ENCODE peak calls at places on chromosomes 3 and 15, in six cellular contexts. One of them, this sample, is unnamed.

GRCh38 chr15:48992545-48992944 is 28.8 kb upstream of the SHC4 start:
- DNase-seq in lung: no peak
- DNase-seq in cardiac muscle cell: no peak
- DNase-seq in fibroblast of lung: no peak
- DNase-seq in SJCRH30: no peak
- DNase-seq in left lung: no peak
- DNase-seq in this sample: no peak

GRCh38 chr3:2303567-2303966 is 204.9 kb downstream of the CNTN4 start:
- DNase-seq in lung: no peak
- DNase-seq in cardiac muscle cell: peak; percentile 85
- DNase-seq in fibroblast of lung: no peak
- DNase-seq in SJCRH30: peak; percentile 64
- DNase-seq in left lung: peak; percentile 30
- DNase-seq in this sample: peak; percentile 42

GRCh38 chr15:72838311-72838731 is 54.8 kb upstream of the ADPGK start:
- DNase-seq in lung: no peak
- DNase-seq in cardiac muscle cell: no peak
- DNase-seq in fibroblast of lung: peak; percentile 12
- DNase-seq in SJCRH30: no peak
- DNase-seq in left lung: no peak
- DNase-seq in this sample: no peak

GRCh38 chr15:94670436-94671034 is 439.2 kb downstream of the MCTP2 start:
- DNase-seq in lung: no peak
- DNase-seq in cardiac muscle cell: peak; percentile 58
- DNase-seq in fibroblast of lung: peak; percentile 32
- DNase-seq in SJCRH30: peak; percentile 82
- DNase-seq in left lung: no peak
- DNase-seq in this sample: no peak

GRCh38 chr3:106305882-106306445 is 437.2 kb upstream of the CBLB start:
- DNase-seq in lung: no peak
- DNase-seq in cardiac muscle cell: no peak
- DNase-seq in fibroblast of lung: peak; percentile 71
- DNase-seq in SJCRH30: no peak
- DNase-seq in left lung: no peak
- DNase-seq in this sample: no peak

GRCh38 chr3:34183581-34184313 is 385.3 kb downstream of the PDCD6IP start:
- DNase-seq in lung: no peak
- DNase-seq in cardiac muscle cell: no peak
- DNase-seq in fibroblast of lung: no peak
- DNase-seq in SJCRH30: no peak
- DNase-seq in left lung: no peak
- DNase-seq in this sample: no peak

GRCh38 chr15:79816565-79816964 is 80.2 kb downstream of the MTHFS start:
- DNase-seq in lung: no peak
- DNase-seq in cardiac muscle cell: no peak
- DNase-seq in fibroblast of lung: no peak
- DNase-seq in SJCRH30: no peak
- DNase-seq in left lung: no peak
- DNase-seq in this sample: no peak

GRCh38 chr3:166284994-166285393 is 447.8 kb upstream of the BCHE start:
- DNase-seq in lung: no peak
- DNase-seq in cardiac muscle cell: no peak
- DNase-seq in fibroblast of lung: peak; percentile 79
- DNase-seq in SJCRH30: no peak
- DNase-seq in left lung: no peak
- DNase-seq in this sample: peak; percentile 59

GRCh38 chr3:97952872-97953271 is 19.4 kb downstream of the RIOX2 start:
- DNase-seq in lung: no peak
- DNase-seq in cardiac muscle cell: no peak
- DNase-seq in fibroblast of lung: no peak
- DNase-seq in SJCRH30: no peak
- DNase-seq in left lung: no peak
- DNase-seq in this sample: no peak

GRCh38 chr15:88125578-88125977 is 131.0 kb downstream of the NTRK3 start:
- DNase-seq in lung: no peak
- DNase-seq in cardiac muscle cell: no peak
- DNase-seq in fibroblast of lung: no peak
- DNase-seq in SJCRH30: no peak
- DNase-seq in left lung: no peak
- DNase-seq in this sample: no peak

GRCh38 chr3:70882104-70882503 is 569.7 kb upstream of the MDFIC2 start:
- DNase-seq in lung: no peak
- DNase-seq in cardiac muscle cell: no peak
- DNase-seq in fibroblast of lung: peak; percentile 43
- DNase-seq in SJCRH30: no peak
- DNase-seq in left lung: no peak
- DNase-seq in this sample: no peak

GRCh38 chr3:188465311-188465710 is 311.4 kb downstream of the LPP start:
- DNase-seq in lung: no peak
- DNase-seq in cardiac muscle cell: no peak
- DNase-seq in fibroblast of lung: peak; percentile 69
- DNase-seq in SJCRH30: no peak
- DNase-seq in left lung: no peak
- DNase-seq in this sample: no peak

GRCh38 chr3:47294392-47294791 is 11.6 kb downstream of the KLHL18 start:
- DNase-seq in lung: no peak
- DNase-seq in cardiac muscle cell: no peak
- DNase-seq in fibroblast of lung: no peak
- DNase-seq in SJCRH30: no peak
- DNase-seq in left lung: no peak
- DNase-seq in this sample: no peak

GRCh38 chr3:47296562-47297302 is 14.0 kb downstream of the KLHL18 start:
- DNase-seq in lung: no peak
- DNase-seq in cardiac muscle cell: no peak
- DNase-seq in fibroblast of lung: no peak
- DNase-seq in SJCRH30: no peak
- DNase-seq in left lung: no peak
- DNase-seq in this sample: no peak

GRCh38 chr3:47293822-47294221 is 11.1 kb downstream of the KLHL18 start:
- DNase-seq in lung: no peak
- DNase-seq in cardiac muscle cell: no peak
- DNase-seq in fibroblast of lung: no peak
- DNase-seq in SJCRH30: no peak
- DNase-seq in left lung: no peak
- DNase-seq in this sample: no peak

GRCh38 chr3:47295976-47296375 is 13.2 kb downstream of the KLHL18 start:
- DNase-seq in lung: no peak
- DNase-seq in cardiac muscle cell: no peak
- DNase-seq in fibroblast of lung: no peak
- DNase-seq in SJCRH30: no peak
- DNase-seq in left lung: no peak
- DNase-seq in this sample: no peak

DNA sequence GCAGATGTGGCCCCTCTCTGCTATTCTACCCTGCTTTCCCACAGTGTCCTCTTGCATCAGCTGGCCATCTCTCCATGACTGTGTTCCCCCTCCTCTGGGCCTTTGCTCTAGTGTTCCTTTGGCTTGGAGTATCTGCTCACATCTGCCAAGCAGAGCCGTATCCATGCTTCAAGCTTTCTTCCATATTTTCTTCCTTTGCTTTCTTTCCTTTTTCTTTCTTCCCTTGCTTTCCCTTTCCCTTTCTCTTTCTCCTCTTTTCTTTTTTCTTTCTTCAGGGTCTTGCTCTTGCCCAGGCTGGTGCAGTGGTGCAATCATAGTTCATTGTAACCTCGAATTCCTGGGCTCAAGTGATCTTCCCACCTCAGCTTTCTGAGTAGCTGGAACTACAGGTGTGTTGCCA is 12.6 kb downstream of the KLHL18 start:
- DNase-seq in lung: no peak
- DNase-seq in cardiac muscle cell: no peak
- DNase-seq in fibroblast of lung: no peak
- DNase-seq in SJCRH30: no peak
- DNase-seq in left lung: no peak
- DNase-seq in this sample: no peak
- H3K9me3 ChIP-seq in lung: no peaks in the 10 kb centered on the region
- H3K9me3 ChIP-seq in cardiac muscle cell: no peaks in the 10 kb centered on the region
- H3K9me3 ChIP-seq in fibroblast of lung: no peaks in the 10 kb centered on the region
- H3K9me3 ChIP-seq in SJCRH30: no peaks in the 10 kb centered on the region
- H3K9me3 ChIP-seq in left lung: no peaks in the 10 kb centered on the region
- H3K9me3 ChIP-seq in this sample: no peaks in the 10 kb centered on the region

DNA sequence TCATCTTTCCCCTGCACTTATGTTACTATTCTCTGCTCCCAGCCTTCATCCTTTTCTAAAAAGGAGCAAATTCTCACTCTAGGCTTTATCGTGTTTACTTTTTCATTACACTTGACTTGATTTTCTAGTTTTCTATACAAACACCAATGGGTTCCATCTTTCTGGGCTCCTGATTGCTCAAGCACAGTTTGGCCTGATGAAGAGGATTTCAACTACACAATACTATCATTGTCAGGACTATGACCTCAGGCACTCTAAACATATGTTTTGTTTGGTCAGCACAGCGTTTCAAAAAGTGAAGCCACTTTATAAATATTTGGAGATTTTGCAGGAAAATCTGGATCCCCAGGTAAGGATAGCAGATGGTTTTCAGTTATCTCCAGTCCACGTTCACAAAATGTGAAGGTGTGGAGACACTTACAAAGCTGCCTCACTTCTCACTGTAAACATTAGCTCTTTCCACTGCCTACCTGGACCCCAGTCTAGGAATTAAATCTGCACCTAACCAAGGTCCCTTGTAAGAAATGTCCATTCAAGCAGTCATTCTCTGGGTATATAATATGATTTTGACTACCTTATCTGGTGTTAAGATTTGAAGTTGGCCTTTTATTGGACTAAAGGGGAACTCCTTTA is 86.2 kb downstream of the TGFBR2 start:
- DNase-seq in lung: no peak
- DNase-seq in cardiac muscle cell: no peak
- DNase-seq in fibroblast of lung: no peak
- DNase-seq in SJCRH30: no peak
- DNase-seq in left lung: no peak
- DNase-seq in this sample: no peak
- H3K36me3 ChIP-seq in lung: peaks cover 43% of the 10 kb centered on the region
- H3K36me3 ChIP-seq in cardiac muscle cell: no peaks in the 10 kb centered on the region
- H3K36me3 ChIP-seq in fibroblast of lung: peaks cover 10% of the 10 kb centered on the region
- H3K36me3 ChIP-seq in SJCRH30: peaks cover 9% of the 10 kb centered on the region
- H3K36me3 ChIP-seq in left lung: peaks cover 92% of the 10 kb centered on the region
- H3K36me3 ChIP-seq in this sample: peaks cover 13% of the 10 kb centered on the region

DNA sequence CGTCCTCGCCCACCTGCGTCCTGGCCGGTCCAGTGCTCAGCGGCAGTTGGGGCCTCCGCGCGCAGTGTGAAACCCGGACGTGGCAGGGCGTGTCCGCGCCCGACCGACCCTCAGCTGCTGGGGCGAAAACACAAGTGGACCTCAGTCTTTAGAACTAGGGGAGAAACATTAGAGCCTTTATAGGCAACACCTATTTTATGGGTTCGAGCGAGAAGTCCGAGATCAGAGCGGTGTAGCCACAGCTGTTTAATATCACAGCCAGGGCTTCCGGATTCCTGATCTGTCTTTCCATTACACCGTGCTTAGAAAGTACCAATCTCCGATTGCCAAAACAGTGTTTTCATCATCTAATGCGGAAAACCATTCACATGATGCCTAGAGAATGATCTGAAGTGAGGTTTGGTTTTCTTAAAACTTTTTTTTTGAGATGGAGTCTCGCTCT is 516 bp downstream of the RAD51 start:
- DNase-seq in lung: no peak
- DNase-seq in cardiac muscle cell: no peak
- DNase-seq in fibroblast of lung: peak; percentile 37
- DNase-seq in SJCRH30: no peak
- DNase-seq in left lung: no peak
- DNase-seq in this sample: no peak
- H3K4me1 ChIP-seq in lung: no peaks in the 10 kb centered on the region
- H3K4me1 ChIP-seq in cardiac muscle cell: no peaks in the 10 kb centered on the region
- H3K4me1 ChIP-seq in fibroblast of lung: peaks cover 3% of the 10 kb centered on the region
- H3K4me1 ChIP-seq in SJCRH30: peaks cover 5% of the 10 kb centered on the region
- H3K4me1 ChIP-seq in left lung: peaks cover 22% of the 10 kb centered on the region
- H3K4me1 ChIP-seq in this sample: peaks cover 11% of the 10 kb centered on the region

GRCh38 chr15:27222479-27222878 is 251.5 kb downstream of the GABRG3 start:
- DNase-seq in lung: no peak
- DNase-seq in cardiac muscle cell: no peak
- DNase-seq in fibroblast of lung: peak; percentile 94
- DNase-seq in SJCRH30: no peak
- DNase-seq in left lung: no peak
- DNase-seq in this sample: no peak

GRCh38 chr15:27219636-27220035 is 248.7 kb downstream of the GABRG3 start:
- DNase-seq in lung: no peak
- DNase-seq in cardiac muscle cell: no peak
- DNase-seq in fibroblast of lung: no peak
- DNase-seq in SJCRH30: no peak
- DNase-seq in left lung: no peak
- DNase-seq in this sample: no peak

GRCh38 chr15:27220199-27220598 is 249.2 kb downstream of the GABRG3 start:
- DNase-seq in lung: no peak
- DNase-seq in cardiac muscle cell: no peak
- DNase-seq in fibroblast of lung: no peak
- DNase-seq in SJCRH30: no peak
- DNase-seq in left lung: no peak
- DNase-seq in this sample: no peak

GRCh38 chr15:27223166-27223565 is 252.2 kb downstream of the GABRG3 start:
- DNase-seq in lung: no peak
- DNase-seq in cardiac muscle cell: no peak
- DNase-seq in fibroblast of lung: no peak
- DNase-seq in SJCRH30: no peak
- DNase-seq in left lung: no peak
- DNase-seq in this sample: no peak
- H3K9me3 ChIP-seq in lung: peaks cover 6% of the 10 kb centered on the region
- H3K9me3 ChIP-seq in cardiac muscle cell: no peaks in the 10 kb centered on the region
- H3K9me3 ChIP-seq in fibroblast of lung: no peaks in the 10 kb centered on the region
- H3K9me3 ChIP-seq in SJCRH30: no peaks in the 10 kb centered on the region
- H3K9me3 ChIP-seq in left lung: peaks cover 3% of the 10 kb centered on the region
- H3K9me3 ChIP-seq in this sample: no peaks in the 10 kb centered on the region

GRCh38 chr3:11363732-11364131 is 91.5 kb downstream of the ATG7 start:
- DNase-seq in lung: no peak
- DNase-seq in cardiac muscle cell: no peak
- DNase-seq in fibroblast of lung: no peak
- DNase-seq in SJCRH30: no peak
- DNase-seq in left lung: no peak
- DNase-seq in this sample: no peak
- H3K36me3 ChIP-seq in lung: peaks cover 22% of the 10 kb centered on the region
- H3K36me3 ChIP-seq in cardiac muscle cell: peaks cover 24% of the 10 kb centered on the region
- H3K36me3 ChIP-seq in fibroblast of lung: peaks cover 2% of the 10 kb centered on the region
- H3K36me3 ChIP-seq in SJCRH30: peaks cover 7% of the 10 kb centered on the region
- H3K36me3 ChIP-seq in left lung: peaks cover 86% of the 10 kb centered on the region
- H3K36me3 ChIP-seq in this sample: no peaks in the 10 kb centered on the region

DNA sequence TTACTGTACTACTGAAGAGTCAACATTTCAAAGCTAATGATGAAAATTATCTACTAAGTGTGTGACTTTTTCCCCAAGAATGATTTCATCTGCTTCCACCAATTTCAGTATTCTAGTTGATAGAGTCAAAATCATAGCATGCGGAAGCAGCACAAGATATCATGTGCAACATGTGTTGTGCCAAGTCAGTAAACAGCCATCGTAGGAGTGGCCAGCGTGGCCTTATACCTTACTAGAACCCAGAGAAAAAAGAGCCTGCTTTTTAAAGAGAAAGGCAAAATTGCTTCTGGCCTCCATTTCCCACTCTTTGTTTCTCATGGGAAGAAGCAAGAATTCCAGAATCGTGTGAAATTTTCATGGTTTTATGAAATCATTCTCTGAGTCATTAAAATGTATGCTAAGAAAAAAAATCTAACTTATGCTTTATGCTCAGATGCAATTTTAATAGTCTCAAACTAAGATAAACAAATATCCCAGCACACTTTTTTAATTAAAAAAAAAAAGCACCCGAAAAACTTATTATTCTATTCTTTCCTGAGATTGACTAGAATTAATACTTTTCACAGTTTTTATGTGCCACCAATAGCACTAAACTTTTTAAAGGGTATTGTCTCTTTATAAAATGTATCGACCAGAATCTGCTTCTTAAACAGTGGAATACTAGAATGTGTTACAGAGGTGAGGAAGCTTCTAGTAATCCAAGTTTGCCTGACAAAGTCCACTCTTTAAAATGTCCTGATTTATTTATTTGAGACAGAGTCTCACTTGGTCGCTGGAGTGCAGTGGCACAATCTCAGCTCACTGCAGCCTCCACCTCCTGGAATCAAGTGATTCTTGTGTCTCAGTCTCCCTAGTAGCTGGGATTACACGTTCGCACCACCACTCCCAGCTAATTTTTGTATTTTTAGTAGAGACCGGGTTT is 87.3 kb downstream of the MBNL1 start:
- DNase-seq in lung: no peak
- DNase-seq in cardiac muscle cell: no peak
- DNase-seq in fibroblast of lung: no peak
- DNase-seq in SJCRH30: no peak
- DNase-seq in left lung: no peak
- DNase-seq in this sample: no peak
- H3K4me1 ChIP-seq in lung: peaks cover 4% of the 10 kb centered on the region
- H3K4me1 ChIP-seq in cardiac muscle cell: peaks cover 8% of the 10 kb centered on the region
- H3K4me1 ChIP-seq in fibroblast of lung: peaks cover 7% of the 10 kb centered on the region
- H3K4me1 ChIP-seq in SJCRH30: no peaks in the 10 kb centered on the region
- H3K4me1 ChIP-seq in left lung: peaks cover 38% of the 10 kb centered on the region
- H3K4me1 ChIP-seq in this sample: no peaks in the 10 kb centered on the region

This sample was measured in Caco-2.